ENCODE peak calls at places on chromosomes 5 and 9, in eight cellular contexts. R, T, G, K, X, B, I and Q are unnamed samples.

GRCh38 chr9:81371824-81372223 is 317.5 kb downstream of the TLE1 start:
- ATAC-seq in R (no peak), T (no peak), G (no peak), K (no peak), X (no peak), B (no peak), I (no peak), Q (no peak)

GRCh38 chr5:52875827-52876226 is 88.1 kb downstream of the ITGA1 start:
- ATAC-seq in R (no peak), T (no peak), G (no peak), K (no peak), X (no peak), B (no peak), I (peak; percentile 63), Q (no peak)

GRCh38 chr5:97365918-97366317 is 182.9 kb upstream of the RIOK2 start:
- ATAC-seq in R (no peak), T (no peak), G (no peak), K (no peak), X (no peak), B (no peak), I (no peak), Q (no peak)

GRCh38 chr5:148384389-148384756 is 615 bp downstream of the FBXO38 start:
- ATAC-seq in R (peak; percentile 14), T (no peak), G (peak; percentile 44), K (peak; percentile 51), X (peak; percentile 26), B (peak; percentile 11), I (peak; percentile 17), Q (no peak)

GRCh38 chr5:179313849-179314521 is 31.3 kb downstream of the ADAMTS2 start:
- ATAC-seq in R (no peak), T (no peak), G (peak; percentile 70), K (no peak), X (peak; percentile 95), B (no peak), I (peak; percentile 92), Q (peak; percentile 94)

GRCh38 chr5:15787676-15788075 is 287.7 kb downstream of the FBXL7 start:
- ATAC-seq in R (no peak), T (no peak), G (no peak), K (no peak), X (no peak), B (no peak), I (no peak), Q (no peak)

GRCh38 chr9:22237497-22238363 is 208.9 kb upstream of the DMRTA1 start:
- ATAC-seq in R (no peak), T (no peak), G (no peak), K (peak; percentile 42), X (peak; percentile 78), B (peak; percentile 28), I (no peak), Q (peak; percentile 34)

GRCh38 chr5:6730807-6731206 is 17.6 kb downstream of the TENT4A start:
- ATAC-seq in R (no peak), T (no peak), G (peak; percentile 28), K (no peak), X (no peak), B (no peak), I (no peak), Q (no peak)

GRCh38 chr5:36669015-36669651 is 62.7 kb downstream of the SLC1A3 start:
- ATAC-seq in R (no peak), T (no peak), G (no peak), K (no peak), X (no peak), B (no peak), I (no peak), Q (no peak)

GRCh38 chr5:76391014-76391413 is 12.1 kb upstream of the IQGAP2 start:
- ATAC-seq in R (peak; percentile 70), T (peak; percentile 48), G (peak; percentile 21), K (no peak), X (no peak), B (no peak), I (no peak), Q (no peak)

GRCh38 chr5:107519900-107520354 is 150.8 kb downstream of the EFNA5 start:
- ATAC-seq in R (peak; percentile 92), T (no peak), G (peak; percentile 81), K (no peak), X (no peak), B (no peak), I (no peak), Q (no peak)

GRCh38 chr5:174404848-174405247 is 319.5 kb upstream of the MSX2 start:
- ATAC-seq in R (no peak), T (no peak), G (no peak), K (no peak), X (no peak), B (no peak), I (no peak), Q (no peak)

GRCh38 chr5:11851402-11851801 is 52.8 kb downstream of the CTNND2 start:
- ATAC-seq in R (no peak), T (no peak), G (no peak), K (no peak), X (no peak), B (no peak), I (no peak), Q (peak; percentile 28)

GRCh38 chr9:14159440-14160222 is 154.3 kb downstream of the NFIB start:
- ATAC-seq in R (no peak), T (no peak), G (no peak), K (no peak), X (no peak), B (no peak), I (no peak), Q (no peak)

GRCh38 chr5:148733601-148734438 is 79.5 kb upstream of the HTR4 start:
- ATAC-seq in R (peak; percentile 38), T (peak; percentile 37), G (peak; percentile 69), K (peak; percentile 46), X (no peak), B (no peak), I (no peak), Q (no peak)

GRCh38 chr9:68710082-68710481 is 5.0 kb downstream of the PIP5K1B start:
- ATAC-seq in R (no peak), T (no peak), G (no peak), K (no peak), X (no peak), B (no peak), I (no peak), Q (no peak)

GRCh38 chr5:40397976-40398375 is 281.7 kb upstream of the PTGER4 start:
- ATAC-seq in R (no peak), T (no peak), G (no peak), K (no peak), X (no peak), B (peak; percentile 34), I (no peak), Q (no peak)

GRCh38 chr5:174609116-174609515 is 115.3 kb upstream of the MSX2 start:
- ATAC-seq in R (no peak), T (no peak), G (no peak), K (no peak), X (no peak), B (no peak), I (peak; percentile 19), Q (no peak)

GRCh38 chr9:83906144-83906543 is 15.1 kb downstream of the KIF27 start:
- ATAC-seq in R (no peak), T (no peak), G (no peak), K (no peak), X (no peak), B (no peak), I (no peak), Q (no peak)

GRCh38 chr9:127651697-127652610 is 39.9 kb downstream of the STXBP1 start:
- ATAC-seq in R (no peak), T (no peak), G (no peak), K (no peak), X (no peak), B (no peak), I (no peak), Q (no peak)

GRCh38 chr5:124662261-124662781 is 84.1 kb downstream of the ZNF608 start:
- ATAC-seq in R (no peak), T (no peak), G (peak; percentile 81), K (no peak), X (no peak), B (no peak), I (no peak), Q (no peak)

GRCh38 chr5:175796536-175797499 is 74.6 kb upstream of the CPLX2 start:
- ATAC-seq in R (peak; percentile 98), T (peak; percentile 94), G (peak; percentile 99), K (peak; percentile 99), X (peak; percentile 98), B (peak; percentile 99), I (peak; percentile 92), Q (peak; percentile 96)

GRCh38 chr9:6054280-6055099 is 39.1 kb upstream of the RANBP6 start:
- ATAC-seq in R (peak; percentile 80), T (peak; percentile 64), G (peak; percentile 88), K (peak; percentile 71), X (peak; percentile 62), B (peak; percentile 70), I (peak; percentile 85), Q (peak; percentile 58)

GRCh38 chr5:110017854-110018253 is 328.1 kb downstream of the MAN2A1 start:
- ATAC-seq in R (no peak), T (no peak), G (no peak), K (no peak), X (no peak), B (no peak), I (no peak), Q (no peak)

GRCh38 chr9:127248241-127248640 is 16.3 kb upstream of the GARNL3 start:
- ATAC-seq in R (no peak), T (no peak), G (no peak), K (no peak), X (no peak), B (no peak), I (no peak), Q (no peak)

GRCh38 chr5:32405502-32405901 is 39.0 kb downstream of the ZFR start:
- ATAC-seq in R (no peak), T (no peak), G (no peak), K (no peak), X (no peak), B (no peak), I (no peak), Q (no peak)

GRCh38 chr9:131677445-131678180 is 62.3 kb downstream of the RAPGEF1 start:
- ATAC-seq in R (peak; percentile 15), T (no peak), G (peak; percentile 36), K (no peak), X (no peak), B (no peak), I (peak; percentile 63), Q (no peak)

GRCh38 chr9:23783509-23783908 is 42.5 kb downstream of the ELAVL2 start:
- ATAC-seq in R (no peak), T (no peak), G (no peak), K (no peak), X (no peak), B (no peak), I (no peak), Q (no peak)

GRCh38 chr9:69093471-69094103 is 58.0 kb downstream of the FXN start:
- ATAC-seq in R (no peak), T (no peak), G (peak; percentile 68), K (no peak), X (no peak), B (no peak), I (no peak), Q (no peak)

GRCh38 chr9:5195450-5195849 is 10.0 kb upstream of the INSL6 start:
- ATAC-seq in R (no peak), T (no peak), G (no peak), K (no peak), X (no peak), B (no peak), I (no peak), Q (no peak)

GRCh38 chr9:132181796-132182521 is 20.1 kb downstream of the NTNG2 start:
- ATAC-seq in R (no peak), T (no peak), G (no peak), K (no peak), X (peak; percentile 35), B (no peak), I (no peak), Q (no peak)

GRCh38 chr9:100112677-100113336 is 13.8 kb downstream of the INVS start:
- ATAC-seq in R (no peak), T (no peak), G (no peak), K (no peak), X (no peak), B (no peak), I (no peak), Q (no peak)

GRCh38 chr5:81182396-81183390 is 50.4 kb upstream of the CKMT2 start:
- ATAC-seq in R (no peak), T (no peak), G (no peak), K (peak; percentile 90), X (no peak), B (peak; percentile 80), I (no peak), Q (no peak)

GRCh38 chr5:149802008-149802407 is 71.9 kb downstream of the PPARGC1B start:
- ATAC-seq in R (no peak), T (no peak), G (no peak), K (no peak), X (no peak), B (no peak), I (no peak), Q (no peak)